ENCODE peak calls at places on chromosomes 1 and 21, in nine cellular contexts. One of them, this sample, is unnamed.

GRCh38 chr1:248618878-248619277 is 16.0 kb downstream of the OR2T11 start:
- DNase-seq in fibroblast of mammary gland: peak; percentile 31
- DNase-seq in cardiac fibroblast: peak; percentile 52
- DNase-seq in lower lobe of right lung: peak; percentile 57
- DNase-seq in CD8-positive, alpha-beta T cell: peak; percentile 33
- DNase-seq in thoracic aorta: no peak
- DNase-seq in ascending aorta: no peak
- DNase-seq in Caco-2: peak; percentile 62
- DNase-seq in CD4-positive, CD25-positive, alpha-beta regulatory T cell: peak; percentile 55
- DNase-seq in this sample: no peak

GRCh38 chr1:154962238-154962678 is 676 bp upstream of the PYGO2 start:
- DNase-seq in cardiac fibroblast: peak; percentile 39
- DNase-seq in CD8-positive, alpha-beta T cell: no peak
- DNase-seq in fibroblast of mammary gland: no peak
- DNase-seq in lower lobe of right lung: peak; percentile 65
- DNase-seq in CD4-positive, CD25-positive, alpha-beta regulatory T cell: peak; percentile 55
- DNase-seq in thoracic aorta: no peak
- DNase-seq in Caco-2: no peak
- DNase-seq in ascending aorta: no peak
- DNase-seq in this sample: no peak

GRCh38 chr1:154167461-154167860 is 12.6 kb upstream of the NUP210L start:
- DNase-seq in ascending aorta: no peak
- DNase-seq in Caco-2: no peak
- DNase-seq in lower lobe of right lung: no peak
- DNase-seq in CD4-positive, CD25-positive, alpha-beta regulatory T cell: no peak
- DNase-seq in thoracic aorta: no peak
- DNase-seq in cardiac fibroblast: no peak
- DNase-seq in fibroblast of mammary gland: no peak
- DNase-seq in CD8-positive, alpha-beta T cell: no peak
- DNase-seq in this sample: no peak

GRCh38 chr1:94012686-94013330 is 103.6 kb upstream of the GCLM start:
- DNase-seq in CD8-positive, alpha-beta T cell: no peak
- DNase-seq in lower lobe of right lung: no peak
- DNase-seq in ascending aorta: no peak
- DNase-seq in cardiac fibroblast: no peak
- DNase-seq in CD4-positive, CD25-positive, alpha-beta regulatory T cell: no peak
- DNase-seq in thoracic aorta: no peak
- DNase-seq in fibroblast of mammary gland: no peak
- DNase-seq in Caco-2: no peak
- DNase-seq in this sample: no peak

GRCh38 chr1:163035791-163036249 is 33.3 kb upstream of the RGS4 start:
- DNase-seq in cardiac fibroblast: peak; percentile 74
- DNase-seq in thoracic aorta: no peak
- DNase-seq in Caco-2: no peak
- DNase-seq in ascending aorta: no peak
- DNase-seq in fibroblast of mammary gland: peak; percentile 92
- DNase-seq in lower lobe of right lung: no peak
- DNase-seq in CD4-positive, CD25-positive, alpha-beta regulatory T cell: no peak
- DNase-seq in CD8-positive, alpha-beta T cell: no peak
- DNase-seq in this sample: no peak

GRCh38 chr21:30463713-30464112 is 16.5 kb downstream of the KRTAP19-1 start:
- DNase-seq in CD4-positive, CD25-positive, alpha-beta regulatory T cell: peak; percentile 2
- DNase-seq in ascending aorta: no peak
- DNase-seq in Caco-2: no peak
- DNase-seq in CD8-positive, alpha-beta T cell: no peak
- DNase-seq in thoracic aorta: no peak
- DNase-seq in cardiac fibroblast: no peak
- DNase-seq in fibroblast of mammary gland: peak; percentile 2
- DNase-seq in lower lobe of right lung: no peak
- DNase-seq in this sample: no peak

GRCh38 chr1:54361342-54361741 is 44.9 kb downstream of the SSBP3 start:
- DNase-seq in lower lobe of right lung: no peak
- DNase-seq in CD4-positive, CD25-positive, alpha-beta regulatory T cell: no peak
- DNase-seq in ascending aorta: no peak
- DNase-seq in thoracic aorta: no peak
- DNase-seq in cardiac fibroblast: no peak
- DNase-seq in Caco-2: no peak
- DNase-seq in CD8-positive, alpha-beta T cell: no peak
- DNase-seq in fibroblast of mammary gland: no peak
- DNase-seq in this sample: no peak

GRCh38 chr1:93007941-93008577 is 46.8 kb upstream of the DIPK1A start:
- DNase-seq in lower lobe of right lung: no peak
- DNase-seq in cardiac fibroblast: peak; percentile 33
- DNase-seq in CD8-positive, alpha-beta T cell: no peak
- DNase-seq in ascending aorta: no peak
- DNase-seq in fibroblast of mammary gland: peak; percentile 63
- DNase-seq in CD4-positive, CD25-positive, alpha-beta regulatory T cell: no peak
- DNase-seq in Caco-2: no peak
- DNase-seq in thoracic aorta: no peak
- DNase-seq in this sample: no peak

GRCh38 chr1:119982006-119982405 is 85.7 kb upstream of the ADAM30 start:
- DNase-seq in fibroblast of mammary gland: peak; percentile 82
- DNase-seq in lower lobe of right lung: no peak
- DNase-seq in cardiac fibroblast: peak; percentile 62
- DNase-seq in ascending aorta: no peak
- DNase-seq in CD4-positive, CD25-positive, alpha-beta regulatory T cell: no peak
- DNase-seq in CD8-positive, alpha-beta T cell: no peak
- DNase-seq in thoracic aorta: no peak
- DNase-seq in Caco-2: no peak
- DNase-seq in this sample: no peak

GRCh38 chr1:147822292-147822691 is 61.9 kb upstream of the GJA5 start:
- DNase-seq in ascending aorta: no peak
- DNase-seq in thoracic aorta: no peak
- DNase-seq in fibroblast of mammary gland: peak; percentile 3
- DNase-seq in CD8-positive, alpha-beta T cell: no peak
- DNase-seq in CD4-positive, CD25-positive, alpha-beta regulatory T cell: no peak
- DNase-seq in lower lobe of right lung: no peak
- DNase-seq in cardiac fibroblast: no peak
- DNase-seq in Caco-2: no peak
- DNase-seq in this sample: no peak

GRCh38 chr1:107243461-107243860 is 102.6 kb downstream of the NTNG1 start:
- DNase-seq in lower lobe of right lung: no peak
- DNase-seq in fibroblast of mammary gland: no peak
- DNase-seq in CD4-positive, CD25-positive, alpha-beta regulatory T cell: no peak
- DNase-seq in Caco-2: no peak
- DNase-seq in CD8-positive, alpha-beta T cell: no peak
- DNase-seq in cardiac fibroblast: no peak
- DNase-seq in ascending aorta: no peak
- DNase-seq in thoracic aorta: no peak
- DNase-seq in this sample: no peak

GRCh38 chr1:44418022-44418673 is 13.1 kb downstream of the RNF220 start:
- DNase-seq in cardiac fibroblast: no peak
- DNase-seq in CD4-positive, CD25-positive, alpha-beta regulatory T cell: no peak
- DNase-seq in lower lobe of right lung: peak; percentile 49
- DNase-seq in fibroblast of mammary gland: no peak
- DNase-seq in thoracic aorta: no peak
- DNase-seq in Caco-2: no peak
- DNase-seq in CD8-positive, alpha-beta T cell: no peak
- DNase-seq in ascending aorta: no peak
- DNase-seq in this sample: no peak

GRCh38 chr1:184686540-184686939 is 68.1 kb downstream of the EDEM3 start:
- DNase-seq in CD8-positive, alpha-beta T cell: no peak
- DNase-seq in lower lobe of right lung: no peak
- DNase-seq in thoracic aorta: no peak
- DNase-seq in ascending aorta: no peak
- DNase-seq in CD4-positive, CD25-positive, alpha-beta regulatory T cell: no peak
- DNase-seq in Caco-2: no peak
- DNase-seq in cardiac fibroblast: peak; percentile 55
- DNase-seq in fibroblast of mammary gland: no peak
- DNase-seq in this sample: no peak

GRCh38 chr1:32496127-32496526 is 31.3 kb downstream of the ZBTB8B start:
- DNase-seq in cardiac fibroblast: peak; percentile 78
- DNase-seq in thoracic aorta: no peak
- DNase-seq in CD4-positive, CD25-positive, alpha-beta regulatory T cell: peak; percentile 15
- DNase-seq in fibroblast of mammary gland: peak; percentile 67
- DNase-seq in lower lobe of right lung: no peak
- DNase-seq in CD8-positive, alpha-beta T cell: no peak
- DNase-seq in Caco-2: no peak
- DNase-seq in ascending aorta: no peak
- DNase-seq in this sample: peak; percentile 46

GRCh38 chr1:207822602-207823451 is 71.0 kb downstream of the CD46 start:
- DNase-seq in lower lobe of right lung: peak; percentile 85
- DNase-seq in cardiac fibroblast: peak; percentile 30
- DNase-seq in ascending aorta: peak; percentile 97
- DNase-seq in CD8-positive, alpha-beta T cell: peak; percentile 56
- DNase-seq in CD4-positive, CD25-positive, alpha-beta regulatory T cell: peak; percentile 71
- DNase-seq in thoracic aorta: peak; percentile 91
- DNase-seq in Caco-2: peak; percentile 56
- DNase-seq in fibroblast of mammary gland: peak; percentile 81
- DNase-seq in this sample: peak; percentile 98

DNA sequence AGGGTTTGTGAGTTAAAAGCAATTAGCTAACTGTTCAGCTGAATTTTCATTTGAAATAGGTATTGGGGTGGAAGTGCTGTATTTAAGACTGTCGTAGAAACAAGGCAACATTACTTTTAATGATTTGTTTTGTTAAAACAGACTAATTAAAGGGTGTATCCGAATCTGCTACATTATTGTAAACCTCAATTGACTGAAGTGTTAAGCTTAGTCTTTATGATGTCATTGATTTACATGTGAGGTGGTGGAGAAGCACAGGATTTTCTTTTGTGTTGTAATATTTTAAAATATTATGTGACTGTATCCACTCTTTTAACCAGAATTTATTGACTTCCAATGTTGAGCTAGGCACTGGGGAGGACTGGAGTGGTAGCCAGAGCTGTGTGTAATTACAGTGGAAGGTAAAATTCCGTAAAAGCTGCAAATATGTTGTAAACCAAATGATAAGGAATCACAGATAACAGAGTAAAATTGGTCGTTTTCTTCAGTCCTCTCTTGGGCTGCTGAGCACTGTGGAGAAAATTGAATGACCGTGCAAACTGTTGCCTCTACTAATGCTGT is 1.6 kb downstream of the HOOK1 start:
- DNase-seq in thoracic aorta: no peak
- DNase-seq in Caco-2: no peak
- DNase-seq in CD8-positive, alpha-beta T cell: no peak
- DNase-seq in fibroblast of mammary gland: no peak
- DNase-seq in CD4-positive, CD25-positive, alpha-beta regulatory T cell: no peak
- DNase-seq in ascending aorta: no peak
- DNase-seq in cardiac fibroblast: no peak
- DNase-seq in lower lobe of right lung: no peak
- DNase-seq in this sample: no peak
- H3K4me3 ChIP-seq in thoracic aorta: no peak overlapping the region
- H3K4me3 ChIP-seq in Caco-2: peak overlapping the region; percentile 83
- H3K4me3 ChIP-seq in CD8-positive, alpha-beta T cell: no peak overlapping the region
- H3K4me3 ChIP-seq in fibroblast of mammary gland: no peak overlapping the region
- H3K4me3 ChIP-seq in CD4-positive, CD25-positive, alpha-beta regulatory T cell: no peak overlapping the region
- H3K4me3 ChIP-seq in ascending aorta: no peak overlapping the region
- H3K4me3 ChIP-seq in cardiac fibroblast: no peak overlapping the region
- H3K4me3 ChIP-seq in lower lobe of right lung: peak overlapping the region; percentile 57
- H3K4me3 ChIP-seq in this sample: peak overlapping the region; percentile 60

GRCh38 chr21:45591619-45592207 is 49.5 kb upstream of the SLC19A1 start:
- DNase-seq in thoracic aorta: no peak
- DNase-seq in CD4-positive, CD25-positive, alpha-beta regulatory T cell: no peak
- DNase-seq in Caco-2: peak; percentile 8
- DNase-seq in fibroblast of mammary gland: no peak
- DNase-seq in cardiac fibroblast: no peak
- DNase-seq in lower lobe of right lung: no peak
- DNase-seq in ascending aorta: no peak
- DNase-seq in CD8-positive, alpha-beta T cell: no peak
- DNase-seq in this sample: no peak

GRCh38 chr21:45592208-45592619 is 50.0 kb upstream of the SLC19A1 start:
- DNase-seq in fibroblast of mammary gland: no peak
- DNase-seq in Caco-2: peak; percentile 9
- DNase-seq in cardiac fibroblast: no peak
- DNase-seq in CD4-positive, CD25-positive, alpha-beta regulatory T cell: peak; percentile 97
- DNase-seq in lower lobe of right lung: peak; percentile 44
- DNase-seq in thoracic aorta: no peak
- DNase-seq in CD8-positive, alpha-beta T cell: peak; percentile 40
- DNase-seq in ascending aorta: no peak
- DNase-seq in this sample: no peak

GRCh38 chr21:45589686-45590245 is 47.5 kb upstream of the SLC19A1 start:
- DNase-seq in CD4-positive, CD25-positive, alpha-beta regulatory T cell: no peak
- DNase-seq in lower lobe of right lung: peak; percentile 19
- DNase-seq in Caco-2: peak; percentile 7
- DNase-seq in thoracic aorta: no peak
- DNase-seq in fibroblast of mammary gland: no peak
- DNase-seq in CD8-positive, alpha-beta T cell: no peak
- DNase-seq in ascending aorta: peak; percentile 53
- DNase-seq in cardiac fibroblast: no peak
- DNase-seq in this sample: no peak

GRCh38 chr21:45590246-45590725 is 48.0 kb upstream of the SLC19A1 start:
- DNase-seq in CD8-positive, alpha-beta T cell: peak; percentile 66
- DNase-seq in lower lobe of right lung: peak; percentile 79
- DNase-seq in Caco-2: peak; percentile 29
- DNase-seq in cardiac fibroblast: peak; percentile 78
- DNase-seq in CD4-positive, CD25-positive, alpha-beta regulatory T cell: peak; percentile 74
- DNase-seq in fibroblast of mammary gland: peak; percentile 61
- DNase-seq in ascending aorta: no peak
- DNase-seq in thoracic aorta: no peak
- DNase-seq in this sample: no peak

GRCh38 chr21:45590726-45591618 is 48.7 kb upstream of the SLC19A1 start:
- DNase-seq in cardiac fibroblast: no peak
- DNase-seq in CD4-positive, CD25-positive, alpha-beta regulatory T cell: peak; percentile 61
- DNase-seq in ascending aorta: no peak
- DNase-seq in thoracic aorta: no peak
- DNase-seq in Caco-2: peak; percentile 12
- DNase-seq in fibroblast of mammary gland: no peak
- DNase-seq in lower lobe of right lung: peak; percentile 63
- DNase-seq in CD8-positive, alpha-beta T cell: peak; percentile 21
- DNase-seq in this sample: no peak
- H3K4me3 ChIP-seq in cardiac fibroblast: peak overlapping the region; percentile 51
- H3K4me3 ChIP-seq in CD4-positive, CD25-positive, alpha-beta regulatory T cell: peak overlapping the region; percentile 35
- H3K4me3 ChIP-seq in ascending aorta: peak overlapping the region; percentile 48
- H3K4me3 ChIP-seq in thoracic aorta: peak overlapping the region; percentile 69
- H3K4me3 ChIP-seq in Caco-2: no peak overlapping the region
- H3K4me3 ChIP-seq in fibroblast of mammary gland: peak overlapping the region; percentile 40
- H3K4me3 ChIP-seq in lower lobe of right lung: peak overlapping the region; percentile 55
- H3K4me3 ChIP-seq in CD8-positive, alpha-beta T cell: no peak overlapping the region
- H3K4me3 ChIP-seq in this sample: peak overlapping the region; percentile 42

GRCh38 chr1:75732703-75733102 is 8.2 kb downstream of the ACADM start:
- DNase-seq in CD8-positive, alpha-beta T cell: no peak
- DNase-seq in fibroblast of mammary gland: no peak
- DNase-seq in ascending aorta: no peak
- DNase-seq in CD4-positive, CD25-positive, alpha-beta regulatory T cell: no peak
- DNase-seq in cardiac fibroblast: no peak
- DNase-seq in thoracic aorta: no peak
- DNase-seq in Caco-2: no peak
- DNase-seq in lower lobe of right lung: no peak
- DNase-seq in this sample: no peak
- H3K4me3 ChIP-seq in CD8-positive, alpha-beta T cell: no peak overlapping the region
- H3K4me3 ChIP-seq in fibroblast of mammary gland: no peak overlapping the region
- H3K4me3 ChIP-seq in ascending aorta: no peak overlapping the region
- H3K4me3 ChIP-seq in CD4-positive, CD25-positive, alpha-beta regulatory T cell: no peak overlapping the region
- H3K4me3 ChIP-seq in cardiac fibroblast: no peak overlapping the region
- H3K4me3 ChIP-seq in thoracic aorta: no peak overlapping the region
- H3K4me3 ChIP-seq in Caco-2: no peak overlapping the region
- H3K4me3 ChIP-seq in lower lobe of right lung: no peak overlapping the region
- H3K4me3 ChIP-seq in this sample: no peak overlapping the region

DNA sequence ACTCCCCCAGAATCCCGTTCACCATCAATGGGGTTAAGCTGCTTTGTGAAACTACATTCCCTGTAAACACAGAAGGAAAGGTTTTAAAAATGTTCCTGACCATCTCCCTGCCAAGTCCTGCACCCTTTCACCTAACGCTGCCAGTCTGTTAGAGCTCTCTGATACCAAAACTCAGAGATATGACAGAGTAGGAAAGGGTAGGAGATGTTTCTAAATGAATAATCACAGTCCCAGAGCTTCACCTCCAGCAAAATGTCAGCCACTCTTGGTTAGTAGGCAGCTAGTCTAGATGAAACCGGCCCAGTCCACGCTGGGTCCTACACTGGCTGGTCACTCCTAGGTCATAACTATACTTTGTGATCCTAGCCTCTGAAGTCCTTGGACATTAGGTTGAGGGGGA is 26.7 kb downstream of the SLAMF6 start:
- DNase-seq in Caco-2: no peak
- DNase-seq in thoracic aorta: no peak
- DNase-seq in fibroblast of mammary gland: no peak
- DNase-seq in ascending aorta: no peak
- DNase-seq in CD8-positive, alpha-beta T cell: no peak
- DNase-seq in lower lobe of right lung: no peak
- DNase-seq in cardiac fibroblast: no peak
- DNase-seq in CD4-positive, CD25-positive, alpha-beta regulatory T cell: no peak
- DNase-seq in this sample: no peak
- H3K4me3 ChIP-seq in Caco-2: no peak overlapping the region
- H3K4me3 ChIP-seq in thoracic aorta: no peak overlapping the region
- H3K4me3 ChIP-seq in fibroblast of mammary gland: no peak overlapping the region
- H3K4me3 ChIP-seq in ascending aorta: no peak overlapping the region
- H3K4me3 ChIP-seq in CD8-positive, alpha-beta T cell: no peak overlapping the region
- H3K4me3 ChIP-seq in lower lobe of right lung: no peak overlapping the region
- H3K4me3 ChIP-seq in cardiac fibroblast: no peak overlapping the region
- H3K4me3 ChIP-seq in CD4-positive, CD25-positive, alpha-beta regulatory T cell: no peak overlapping the region
- H3K4me3 ChIP-seq in this sample: no peak overlapping the region

This sample was measured in LNCaP clone FGC.